ENCODE peak calls at places on chromosomes 12 and 14, in four cellular contexts. Y is K562, K is HL-60, T is GM12878. R is an unnamed sample.

GRCh38 chr12:70745066-70745465 is 107.8 kb upstream of the PTPRB start:
- DNase-seq in Y (no peak), K (no peak), T (no peak), R (no peak)

GRCh38 chr12:45183263-45183662 is 32.6 kb upstream of the ANO6 start:
- DNase-seq in Y (no peak), K (no peak), T (no peak), R (no peak)

GRCh38 chr12:65881348-65881961 is 57.2 kb downstream of the HMGA2 start:
- DNase-seq in Y (no peak), K (no peak), T (no peak), R (no peak)

GRCh38 chr14:24274101-24274543 is 2.7 kb upstream of the RABGGTA start:
- DNase-seq in Y (peak; percentile 71), K (peak; percentile 68), T (peak; percentile 93), R (peak; percentile 55)

GRCh38 chr14:67263499-67264149 is 22.4 kb downstream of the PALS1 start:
- DNase-seq in Y (no peak), K (no peak), T (no peak), R (no peak)

GRCh38 chr12:130672122-130672825 is 43.8 kb downstream of the RIMBP2 start:
- DNase-seq in Y (no peak), K (no peak), T (no peak), R (no peak)

GRCh38 chr12:2319747-2320146 is 267.0 kb downstream of the CACNA1C start:
- DNase-seq in Y (no peak), K (no peak), T (no peak), R (no peak)

GRCh38 chr12:47989023-47989417 is 15.3 kb downstream of the COL2A1 start:
- DNase-seq in Y (no peak), K (no peak), T (no peak), R (no peak)

GRCh38 chr12:14650791-14651190 is 45.6 kb downstream of the GUCY2C start:
- DNase-seq in Y (no peak), K (no peak), T (no peak), R (no peak)

GRCh38 chr12:124823272-124823970 is 40.2 kb downstream of the SCARB1 start:
- DNase-seq in Y (no peak), K (no peak), T (no peak), R (no peak)

GRCh38 chr12:53219956-53220856 is 11.8 kb downstream of the RARG start:
- DNase-seq in Y (peak; percentile 87), K (peak; percentile 62), T (no peak), R (peak; percentile 83)

GRCh38 chr12:132268674-132269073 is 60.7 kb downstream of the GALNT9 start:
- DNase-seq in Y (peak; percentile 45), K (no peak), T (no peak), R (no peak)
- TF ChIP-seq SPI1 in Y (no peak), K (no peak), T (no peak), R (no peak)

GRCh38 chr14:31269599-31270195 is 62.1 kb upstream of the HECTD1 start:
- DNase-seq in Y (no peak), K (no peak), T (no peak), R (no peak)

GRCh38 chr14:31268216-31268615 is 60.6 kb upstream of the HECTD1 start:
- DNase-seq in Y (no peak), K (no peak), T (no peak), R (no peak)

GRCh38 chr14:31263485-31264133 is 56.0 kb upstream of the HECTD1 start:
- DNase-seq in Y (no peak), K (no peak), T (no peak), R (no peak)

GRCh38 chr14:31265701-31266398 is 58.3 kb upstream of the HECTD1 start:
- DNase-seq in Y (peak; percentile 23), K (no peak), T (no peak), R (no peak)

GRCh38 chr14:31266437-31267331 is 59.1 kb upstream of the HECTD1 start:
- DNase-seq in Y (no peak), K (no peak), T (no peak), R (no peak)
- TF ChIP-seq SPI1 in Y (no peak), K (no peak), T (no peak), R (no peak)

DNA sequence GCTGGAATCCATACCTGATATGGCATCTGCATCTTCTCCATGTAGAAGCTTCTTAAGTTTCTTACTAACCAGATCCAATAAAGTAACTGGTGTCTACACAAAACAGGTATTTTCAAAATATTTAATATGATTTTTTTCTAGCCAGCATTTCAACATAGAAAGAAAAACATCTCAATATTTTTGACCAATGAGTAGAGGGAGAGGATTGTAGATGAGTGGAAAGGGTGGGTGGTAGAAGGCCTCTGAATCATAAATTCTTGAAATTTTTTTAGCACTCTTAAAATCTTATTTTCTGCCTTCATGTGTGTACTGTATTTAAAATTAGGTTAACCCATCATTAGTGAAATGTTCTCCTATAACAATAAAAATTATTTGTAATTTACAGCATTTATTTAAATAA is 18.0 kb downstream of the DEPDC4 start:
- DNase-seq in Y (no peak), K (no peak), T (no peak), R (no peak)
- TF ChIP-seq SPI1 in Y (no peak), K (no peak), T (no peak), R (no peak)

DNA sequence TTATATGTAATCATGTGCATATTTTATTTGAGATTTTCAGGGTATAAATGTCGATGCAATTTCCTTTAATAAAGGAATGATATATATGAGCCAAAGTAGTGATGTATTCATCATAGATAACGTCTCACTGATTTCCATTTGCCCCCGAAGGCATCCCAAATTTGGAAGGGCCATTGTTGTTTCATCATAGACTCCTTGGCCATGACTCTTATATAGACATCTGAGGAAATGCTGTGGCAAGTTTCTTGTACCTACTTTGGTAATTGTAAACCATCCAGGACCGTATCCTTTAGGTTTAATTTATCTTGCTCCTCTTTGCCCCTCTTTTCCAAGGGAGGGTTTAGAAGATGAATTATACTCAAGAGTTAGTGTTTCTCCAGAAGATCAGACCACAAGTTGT is 84.7 kb downstream of the SAMD4A start:
- DNase-seq in Y (no peak), K (no peak), T (no peak), R (no peak)
- TF ChIP-seq SPI1 in Y (no peak), K (no peak), T (no peak), R (no peak)

GRCh38 chr12:117685115-117685926 is 283.5 kb downstream of the KSR2 start:
- DNase-seq in Y (peak; percentile 39), K (peak; percentile 12), T (no peak), R (no peak)
- TF ChIP-seq SPI1 in Y (no peak), K (no peak), T (no peak), R (no peak)

DNA sequence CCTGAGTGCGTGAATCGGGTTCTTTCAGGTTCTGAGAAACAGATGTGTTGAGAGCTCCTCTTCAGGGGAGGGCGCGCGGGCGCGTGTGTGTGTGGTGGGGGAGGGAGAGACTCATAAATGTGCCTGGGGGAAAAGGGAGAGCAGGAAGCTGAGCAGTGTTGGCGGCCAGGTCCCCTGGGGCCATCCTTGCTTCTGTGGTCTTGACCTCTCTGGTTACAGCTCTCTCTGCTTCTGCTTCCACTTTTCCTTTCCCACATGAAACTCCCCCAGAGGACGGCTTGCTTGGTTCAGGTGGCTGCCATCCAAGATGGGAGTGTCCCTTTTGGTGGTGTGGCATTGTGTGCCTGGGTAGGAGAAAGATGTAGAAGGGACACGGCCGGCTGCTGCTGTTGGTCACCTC is 4.2 kb downstream of the ATG101 start:
- DNase-seq in Y (no peak), K (peak; percentile 88), T (peak; percentile 63), R (no peak)
- TF ChIP-seq SPI1 in Y (no peak), K (no peak), T (no peak), R (no peak)

GRCh38 chr12:55955800-55956508 is 9.9 kb downstream of the PMEL start:
- DNase-seq in Y (peak; percentile 57), K (peak; percentile 54), T (no peak), R (no peak)
- TF ChIP-seq SPI1 in Y (no peak), K (no peak), T (no peak), R (no peak)

DNA sequence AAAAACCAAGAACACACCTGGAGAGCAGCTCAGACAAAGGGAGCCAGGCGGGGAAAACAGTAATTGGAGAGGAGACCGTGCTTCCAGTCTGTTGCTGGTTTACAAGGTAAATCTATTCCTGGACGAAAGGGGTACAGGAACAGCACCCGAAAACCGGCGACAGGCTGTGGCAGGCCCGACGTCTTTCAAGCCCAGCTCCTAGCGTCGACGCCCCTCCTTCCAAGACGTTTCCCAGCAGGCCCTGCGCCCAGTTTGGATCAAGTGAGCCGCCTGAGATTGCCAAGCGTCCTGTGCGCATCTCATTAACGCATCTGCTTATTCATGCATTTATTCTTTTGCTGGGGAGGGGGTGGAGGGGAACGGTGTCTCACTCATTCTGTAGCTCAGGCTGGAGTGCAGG is 1.4 kb downstream of the C12orf56 start:
- DNase-seq in Y (no peak), K (no peak), T (no peak), R (no peak)
- TF ChIP-seq SPI1 in Y (no peak), K (no peak), T (no peak), R (no peak)